ENCODE peak calls at places on chromosomes 11 and 22, in six cellular contexts. One of them, this sample, is unnamed.

GRCh38 chr22:39522567-39523300 is 2.4 kb downstream of the ATF4 start:
- DNase-seq in transverse colon: peak
- DNase-seq in IMR-90: peak
- DNase-seq in endothelial cell of umbilical vein: peak
- DNase-seq in prostate gland: peak
- DNase-seq in ovary: peak
- DNase-seq in this sample: no peak

GRCh38 chr22:35835998-35836691 is 118.5 kb downstream of the APOL5 start:
- DNase-seq in transverse colon: peak
- DNase-seq in IMR-90: peak
- DNase-seq in endothelial cell of umbilical vein: peak
- DNase-seq in prostate gland: peak
- DNase-seq in ovary: peak
- DNase-seq in this sample: no peak

GRCh38 chr11:17543041-17543440 is 1.2 kb downstream of the USH1C start:
- DNase-seq in transverse colon: peak
- DNase-seq in IMR-90: no peak
- DNase-seq in endothelial cell of umbilical vein: no peak
- DNase-seq in prostate gland: no peak
- DNase-seq in ovary: no peak
- DNase-seq in this sample: no peak

GRCh38 chr11:43944761-43945311 is 2.4 kb downstream of the C11orf96 start:
- DNase-seq in transverse colon: peak
- DNase-seq in IMR-90: peak
- DNase-seq in endothelial cell of umbilical vein: peak
- DNase-seq in prostate gland: peak
- DNase-seq in ovary: peak
- DNase-seq in this sample: peak

GRCh38 chr11:111391328-111392124 is 12.5 kb upstream of the POU2AF1 start:
- DNase-seq in transverse colon: no peak
- DNase-seq in IMR-90: no peak
- DNase-seq in endothelial cell of umbilical vein: no peak
- DNase-seq in prostate gland: no peak
- DNase-seq in ovary: no peak
- DNase-seq in this sample: no peak

GRCh38 chr11:117281159-117281558 is 10.0 kb upstream of the BACE1-AS start:
- DNase-seq in transverse colon: no peak
- DNase-seq in IMR-90: peak
- DNase-seq in endothelial cell of umbilical vein: peak
- DNase-seq in prostate gland: no peak
- DNase-seq in ovary: peak
- DNase-seq in this sample: peak

GRCh38 chr11:78230161-78230877 is 41.6 kb downstream of the USP35 start:
- DNase-seq in transverse colon: no peak
- DNase-seq in IMR-90: peak
- DNase-seq in endothelial cell of umbilical vein: no peak
- DNase-seq in prostate gland: no peak
- DNase-seq in ovary: no peak
- DNase-seq in this sample: no peak

GRCh38 chr22:32622004-32622761 is 147.6 kb downstream of the FBXO7 start:
- DNase-seq in transverse colon: peak
- DNase-seq in IMR-90: peak
- DNase-seq in endothelial cell of umbilical vein: no peak
- DNase-seq in prostate gland: no peak
- DNase-seq in ovary: peak
- DNase-seq in this sample: peak

GRCh38 chr22:37880668-37881440 is 25.2 kb upstream of the MICALL1 start:
- DNase-seq in transverse colon: no peak
- DNase-seq in IMR-90: peak
- DNase-seq in endothelial cell of umbilical vein: peak
- DNase-seq in prostate gland: no peak
- DNase-seq in ovary: no peak
- DNase-seq in this sample: no peak

GRCh38 chr11:36469063-36469462 is 41.0 kb downstream of the TRAF6 start:
- DNase-seq in transverse colon: no peak
- DNase-seq in IMR-90: no peak
- DNase-seq in endothelial cell of umbilical vein: no peak
- DNase-seq in prostate gland: no peak
- DNase-seq in ovary: no peak
- DNase-seq in this sample: no peak

GRCh38 chr11:77548552-77549439 is 41.0 kb upstream of the AQP11 start:
- DNase-seq in transverse colon: no peak
- DNase-seq in IMR-90: no peak
- DNase-seq in endothelial cell of umbilical vein: no peak
- DNase-seq in prostate gland: no peak
- DNase-seq in ovary: no peak
- DNase-seq in this sample: no peak

GRCh38 chr11:116960916-116961315 is 123.5 kb upstream of the APOA1 start:
- DNase-seq in transverse colon: no peak
- DNase-seq in IMR-90: peak
- DNase-seq in endothelial cell of umbilical vein: peak
- DNase-seq in prostate gland: no peak
- DNase-seq in ovary: no peak
- DNase-seq in this sample: no peak

GRCh38 chr11:63764201-63764711 is 4.3 kb downstream of the ZFTA start:
- DNase-seq in transverse colon: peak
- DNase-seq in IMR-90: no peak
- DNase-seq in endothelial cell of umbilical vein: no peak
- DNase-seq in prostate gland: no peak
- DNase-seq in ovary: no peak
- DNase-seq in this sample: no peak

GRCh38 chr22:22752199-22752555 is 107.8 kb downstream of the GGTLC2 start:
- DNase-seq in transverse colon: no peak
- DNase-seq in IMR-90: no peak
- DNase-seq in endothelial cell of umbilical vein: no peak
- DNase-seq in prostate gland: no peak
- DNase-seq in ovary: no peak
- DNase-seq in this sample: no peak

GRCh38 chr11:11856638-11857037 is 14.9 kb downstream of the USP47 start:
- DNase-seq in transverse colon: no peak
- DNase-seq in IMR-90: no peak
- DNase-seq in endothelial cell of umbilical vein: no peak
- DNase-seq in prostate gland: no peak
- DNase-seq in ovary: no peak
- DNase-seq in this sample: no peak

GRCh38 chr22:19065929-19066328 is 56.3 kb downstream of the DGCR2 start:
- DNase-seq in transverse colon: no peak
- DNase-seq in IMR-90: no peak
- DNase-seq in endothelial cell of umbilical vein: no peak
- DNase-seq in prostate gland: no peak
- DNase-seq in ovary: no peak
- DNase-seq in this sample: no peak

GRCh38 chr11:34284836-34285235 is 73.0 kb downstream of the ABTB2 start:
- DNase-seq in transverse colon: no peak
- DNase-seq in IMR-90: no peak
- DNase-seq in endothelial cell of umbilical vein: no peak
- DNase-seq in prostate gland: no peak
- DNase-seq in ovary: no peak
- DNase-seq in this sample: no peak

GRCh38 chr11:116688202-116688540 is 84.6 kb downstream of the BUD13 start:
- DNase-seq in transverse colon: no peak
- DNase-seq in IMR-90: no peak
- DNase-seq in endothelial cell of umbilical vein: no peak
- DNase-seq in prostate gland: no peak
- DNase-seq in ovary: no peak
- DNase-seq in this sample: no peak

GRCh38 chr22:21605887-21606564 is 23.8 kb downstream of the YDJC start:
- DNase-seq in transverse colon: no peak
- DNase-seq in IMR-90: no peak
- DNase-seq in endothelial cell of umbilical vein: no peak
- DNase-seq in prostate gland: no peak
- DNase-seq in ovary: no peak
- DNase-seq in this sample: no peak

GRCh38 chr11:116342148-116342547 is 430.6 kb downstream of the BUD13 start:
- DNase-seq in transverse colon: no peak
- DNase-seq in IMR-90: no peak
- DNase-seq in endothelial cell of umbilical vein: no peak
- DNase-seq in prostate gland: no peak
- DNase-seq in ovary: no peak
- DNase-seq in this sample: no peak

GRCh38 chr11:111001986-111002616 is 243.4 kb upstream of the POU2AF2 start:
- DNase-seq in transverse colon: no peak
- DNase-seq in IMR-90: peak
- DNase-seq in endothelial cell of umbilical vein: peak
- DNase-seq in prostate gland: no peak
- DNase-seq in ovary: no peak
- DNase-seq in this sample: peak

GRCh38 chr11:102276302-102277182 is 40.7 kb upstream of the BIRC3 start:
- DNase-seq in transverse colon: no peak
- DNase-seq in IMR-90: peak
- DNase-seq in endothelial cell of umbilical vein: peak
- DNase-seq in prostate gland: no peak
- DNase-seq in ovary: no peak
- DNase-seq in this sample: no peak

GRCh38 chr11:1881442-1882264 is 10.0 kb downstream of the PRR33 start:
- DNase-seq in transverse colon: no peak
- DNase-seq in IMR-90: no peak
- DNase-seq in endothelial cell of umbilical vein: no peak
- DNase-seq in prostate gland: no peak
- DNase-seq in ovary: peak
- DNase-seq in this sample: no peak

GRCh38 chr11:75265851-75266531 is 25.4 kb downstream of the TPBGL start:
- DNase-seq in transverse colon: peak
- DNase-seq in IMR-90: peak
- DNase-seq in endothelial cell of umbilical vein: no peak
- DNase-seq in prostate gland: no peak
- DNase-seq in ovary: peak
- DNase-seq in this sample: peak

GRCh38 chr22:42459273-42460040 is 27.3 kb upstream of the NFAM1 start:
- DNase-seq in transverse colon: peak
- DNase-seq in IMR-90: no peak
- DNase-seq in endothelial cell of umbilical vein: no peak
- DNase-seq in prostate gland: no peak
- DNase-seq in ovary: no peak
- DNase-seq in this sample: no peak

GRCh38 chr11:12272821-12273617 is 104.4 kb upstream of the PARVA start:
- DNase-seq in transverse colon: no peak
- DNase-seq in IMR-90: peak
- DNase-seq in endothelial cell of umbilical vein: no peak
- DNase-seq in prostate gland: no peak
- DNase-seq in ovary: no peak
- DNase-seq in this sample: no peak

GRCh38 chr11:124483422-124483821 is 37.9 kb upstream of the OR8B8 start:
- DNase-seq in transverse colon: no peak
- DNase-seq in IMR-90: no peak
- DNase-seq in endothelial cell of umbilical vein: no peak
- DNase-seq in prostate gland: no peak
- DNase-seq in ovary: no peak
- DNase-seq in this sample: no peak

GRCh38 chr11:124482362-124483147 is 37.1 kb upstream of the OR8B8 start:
- DNase-seq in transverse colon: no peak
- DNase-seq in IMR-90: peak
- DNase-seq in endothelial cell of umbilical vein: peak
- DNase-seq in prostate gland: no peak
- DNase-seq in ovary: no peak
- DNase-seq in this sample: no peak

GRCh38 chr11:124481365-124482323 is 36.1 kb upstream of the OR8B8 start:
- DNase-seq in transverse colon: no peak
- DNase-seq in IMR-90: peak
- DNase-seq in endothelial cell of umbilical vein: peak
- DNase-seq in prostate gland: no peak
- DNase-seq in ovary: no peak
- DNase-seq in this sample: no peak
- TF ChIP-seq POLR2A in transverse colon: no peak
- TF ChIP-seq POLR2A in IMR-90: no peak
- TF ChIP-seq POLR2A in endothelial cell of umbilical vein: no peak
- TF ChIP-seq POLR2A in prostate gland: no peak
- TF ChIP-seq POLR2A in ovary: no peak
- TF ChIP-seq POLR2A in this sample: no peak

DNA sequence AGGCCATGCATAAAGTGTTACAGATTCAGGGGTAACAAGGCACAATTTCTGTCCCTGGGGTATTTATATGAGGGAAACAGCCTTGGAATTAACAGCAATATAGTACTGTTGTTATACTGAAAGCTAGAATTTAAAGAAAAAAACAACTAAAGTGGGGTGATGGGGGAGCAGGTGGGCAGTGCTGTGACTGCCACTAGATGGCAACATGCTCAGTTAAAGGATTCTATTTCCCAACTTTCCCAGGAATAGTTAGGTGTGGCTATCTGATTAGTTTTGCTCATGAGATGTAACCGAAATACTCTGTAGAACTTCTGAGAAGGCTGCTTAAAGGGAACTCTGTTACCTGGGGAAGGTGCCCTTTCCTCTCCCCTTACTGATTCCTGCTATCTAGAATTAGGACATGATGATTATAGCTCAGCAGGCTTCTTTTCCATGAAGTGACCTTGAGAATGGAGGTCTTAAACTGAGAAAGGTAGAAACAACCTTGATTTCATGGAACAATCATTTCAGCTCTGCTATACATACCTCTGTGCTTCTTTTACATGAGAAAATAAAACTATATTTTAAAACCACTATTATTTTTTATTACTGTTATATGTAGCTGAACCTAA is 102.6 kb downstream of the RELT start:
- DNase-seq in transverse colon: no peak
- DNase-seq in IMR-90: peak
- DNase-seq in endothelial cell of umbilical vein: peak
- DNase-seq in prostate gland: no peak
- DNase-seq in ovary: no peak
- DNase-seq in this sample: no peak
- TF ChIP-seq CTCF in transverse colon: peak
- TF ChIP-seq CTCF in IMR-90: peak
- TF ChIP-seq CTCF in endothelial cell of umbilical vein: peak
- TF ChIP-seq CTCF in prostate gland: peak
- TF ChIP-seq CTCF in ovary: no peak
- TF ChIP-seq CTCF in this sample: no peak

GRCh38 chr11:61694971-61695706 is 14.9 kb downstream of the DAGLA start:
- DNase-seq in transverse colon: peak
- DNase-seq in IMR-90: no peak
- DNase-seq in endothelial cell of umbilical vein: no peak
- DNase-seq in prostate gland: peak
- DNase-seq in ovary: peak
- DNase-seq in this sample: peak

GRCh38 chr11:61696602-61697001 is 16.4 kb downstream of the DAGLA start:
- DNase-seq in transverse colon: no peak
- DNase-seq in IMR-90: no peak
- DNase-seq in endothelial cell of umbilical vein: no peak
- DNase-seq in prostate gland: no peak
- DNase-seq in ovary: no peak
- DNase-seq in this sample: no peak

GRCh38 chr11:61693897-61694840 is 14.0 kb downstream of the DAGLA start:
- DNase-seq in transverse colon: peak
- DNase-seq in IMR-90: no peak
- DNase-seq in endothelial cell of umbilical vein: no peak
- DNase-seq in prostate gland: no peak
- DNase-seq in ovary: peak
- DNase-seq in this sample: no peak

GRCh38 chr11:61697093-61697492 is 16.9 kb downstream of the DAGLA start:
- DNase-seq in transverse colon: no peak
- DNase-seq in IMR-90: no peak
- DNase-seq in endothelial cell of umbilical vein: no peak
- DNase-seq in prostate gland: peak
- DNase-seq in ovary: no peak
- DNase-seq in this sample: no peak

GRCh38 chr11:61695917-61696316 is 15.7 kb downstream of the DAGLA start:
- DNase-seq in transverse colon: peak
- DNase-seq in IMR-90: peak
- DNase-seq in endothelial cell of umbilical vein: peak
- DNase-seq in prostate gland: peak
- DNase-seq in ovary: peak
- DNase-seq in this sample: peak
- H3K4me3 ChIP-seq in transverse colon: no peak
- H3K4me3 ChIP-seq in IMR-90: no peak
- H3K4me3 ChIP-seq in endothelial cell of umbilical vein: no peak
- H3K4me3 ChIP-seq in prostate gland: peak
- H3K4me3 ChIP-seq in ovary: no peak
- H3K4me3 ChIP-seq in this sample: no peak

GRCh38 chr22:24181088-24181995 is at the start of gene SUSD2:
- DNase-seq in transverse colon: peak
- DNase-seq in IMR-90: no peak
- DNase-seq in endothelial cell of umbilical vein: no peak
- DNase-seq in prostate gland: no peak
- DNase-seq in ovary: no peak
- DNase-seq in this sample: no peak
- TF ChIP-seq POLR2A in transverse colon: no peak
- TF ChIP-seq POLR2A in IMR-90: no peak
- TF ChIP-seq POLR2A in endothelial cell of umbilical vein: no peak
- TF ChIP-seq POLR2A in prostate gland: no peak
- TF ChIP-seq POLR2A in ovary: no peak
- TF ChIP-seq POLR2A in this sample: no peak

This sample was measured in lower leg skin.